ENCODE peak calls at places on chromosomes 2 and 18, in eight cellular contexts. I is HCT116, V is ovary, U is IMR-90, L is body of pancreas, Y is tibial nerve, H is transverse colon, S is heart left ventricle. J is an unnamed sample.

GRCh38 chr2:173964565-173965371 is 405 bp downstream of the SP3 start:
- DNase-seq in U (peak; percentile 83), V (peak; percentile 92), S (peak; percentile 92), Y (peak; percentile 81), L (peak; percentile 89), H (peak; percentile 89), I (no peak), J (peak; percentile 90)

GRCh38 chr2:66445076-66445724 is 10.3 kb downstream of the MEIS1 start:
- DNase-seq in L (peak; percentile 60), S (peak; percentile 50), H (no peak), Y (no peak), I (no peak), U (no peak), V (peak; percentile 45), J (no peak)

GRCh38 chr2:113966832-113967231 is 76.9 kb downstream of the ACTR3 start:
- DNase-seq in S (no peak), I (no peak), U (peak; percentile 50), L (no peak), H (no peak), V (no peak), Y (no peak), J (no peak)

GRCh38 chr2:47512581-47513083 is 109.7 kb downstream of the MSH2 start:
- DNase-seq in U (peak; percentile 64), H (no peak), Y (no peak), V (no peak), L (no peak), I (peak; percentile 52), S (no peak), J (no peak)

GRCh38 chr2:233247744-233248143 is 3.7 kb upstream of the ATG16L1 start:
- DNase-seq in Y (no peak), H (no peak), I (peak; percentile 97), V (no peak), S (no peak), U (peak; percentile 34), L (no peak), J (no peak)

GRCh38 chr2:231355802-231356473 is 39.6 kb upstream of the B3GNT7 start:
- DNase-seq in V (peak; percentile 47), U (no peak), Y (no peak), I (no peak), L (no peak), H (no peak), S (peak; percentile 59), J (no peak)

GRCh38 chr2:39787950-39788349 is 8.9 kb upstream of the THUMPD2 start:
- DNase-seq in H (no peak), V (no peak), U (peak; percentile 43), S (no peak), Y (no peak), I (no peak), L (no peak), J (no peak)

GRCh38 chr2:94979406-94980375 is 45.8 kb upstream of the MAL start:
- DNase-seq in H (no peak), I (no peak), Y (no peak), V (no peak), U (no peak), L (no peak), S (no peak), J (no peak)

GRCh38 chr2:96074156-96074555 is 39.4 kb upstream of the GPAT2 start:
- DNase-seq in V (no peak), Y (peak; percentile 1), I (no peak), S (no peak), U (no peak), L (no peak), H (no peak), J (no peak)

GRCh38 chr2:121529439-121530209 is 1.1 kb upstream of the RNU4ATAC start:
- DNase-seq in L (peak; percentile 63), V (peak; percentile 85), I (no peak), S (peak; percentile 79), U (peak; percentile 40), H (peak; percentile 55), Y (no peak), J (peak; percentile 75)

GRCh38 chr2:7013761-7014160 is 96.5 kb downstream of the RNF144A start:
- DNase-seq in L (no peak), Y (no peak), H (no peak), I (no peak), V (no peak), S (no peak), U (no peak), J (no peak)

GRCh38 chr2:208142925-208143799 is 2.8 kb downstream of the CRYGB start:
- DNase-seq in Y (no peak), S (no peak), I (no peak), H (no peak), L (no peak), U (no peak), V (no peak), J (no peak)

GRCh38 chr2:39649491-39649890 is 16.2 kb upstream of the TMEM178A start:
- DNase-seq in H (no peak), Y (no peak), L (no peak), U (no peak), I (no peak), V (no peak), S (no peak), J (peak; percentile 61)

GRCh38 chr18:79823120-79823519 is 25.4 kb downstream of the KCNG2 start:
- DNase-seq in S (no peak), V (no peak), I (no peak), Y (no peak), U (no peak), H (no peak), L (no peak), J (no peak)

GRCh38 chr2:129906861-129907235 is 72.6 kb upstream of the RAB6C start:
- DNase-seq in H (no peak), L (no peak), Y (no peak), S (no peak), I (no peak), V (no peak), U (no peak), J (no peak)

GRCh38 chr18:79786304-79786703 is 11.4 kb upstream of the KCNG2 start:
- DNase-seq in H (no peak), V (no peak), L (no peak), U (no peak), I (no peak), Y (no peak), S (peak; percentile 10), J (no peak)

GRCh38 chr2:71500426-71501079 is 47.2 kb downstream of the DYSF start:
- DNase-seq in S (peak; percentile 65), L (no peak), V (no peak), U (no peak), Y (no peak), H (no peak), I (no peak), J (no peak)

GRCh38 chr2:2871480-2872308 is 505.9 kb downstream of the EIPR1 start:
- DNase-seq in V (no peak), I (no peak), U (no peak), S (no peak), L (no peak), H (no peak), Y (no peak), J (no peak)

GRCh38 chr18:43692291-43692690 is 415.0 kb upstream of the SYT4 start:
- DNase-seq in U (peak; percentile 55), I (no peak), Y (no peak), L (no peak), S (no peak), V (no peak), H (no peak), J (no peak)

GRCh38 chr18:54392621-54393023 is 34.9 kb downstream of the C18orf54 start:
- DNase-seq in S (no peak), V (no peak), L (no peak), U (peak; percentile 63), H (no peak), I (peak; percentile 68), Y (no peak), J (no peak)

GRCh38 chr2:43417296-43417695 is 178.5 kb downstream of the THADA start:
- DNase-seq in V (no peak), L (no peak), H (no peak), Y (no peak), S (no peak), U (no peak), I (no peak), J (no peak)
- H3K4me1 ChIP-seq in V (peaks cover 7% of the 10 kb centered on the region), L (peaks cover 12% of the 10 kb centered on the region), H (no peaks in the 10 kb centered on the region), Y (peaks cover 36% of the 10 kb centered on the region), S (peaks cover 47% of the 10 kb centered on the region), U (no peaks in the 10 kb centered on the region), I (peaks cover 43% of the 10 kb centered on the region), J (peaks cover 88% of the 10 kb centered on the region)

DNA sequence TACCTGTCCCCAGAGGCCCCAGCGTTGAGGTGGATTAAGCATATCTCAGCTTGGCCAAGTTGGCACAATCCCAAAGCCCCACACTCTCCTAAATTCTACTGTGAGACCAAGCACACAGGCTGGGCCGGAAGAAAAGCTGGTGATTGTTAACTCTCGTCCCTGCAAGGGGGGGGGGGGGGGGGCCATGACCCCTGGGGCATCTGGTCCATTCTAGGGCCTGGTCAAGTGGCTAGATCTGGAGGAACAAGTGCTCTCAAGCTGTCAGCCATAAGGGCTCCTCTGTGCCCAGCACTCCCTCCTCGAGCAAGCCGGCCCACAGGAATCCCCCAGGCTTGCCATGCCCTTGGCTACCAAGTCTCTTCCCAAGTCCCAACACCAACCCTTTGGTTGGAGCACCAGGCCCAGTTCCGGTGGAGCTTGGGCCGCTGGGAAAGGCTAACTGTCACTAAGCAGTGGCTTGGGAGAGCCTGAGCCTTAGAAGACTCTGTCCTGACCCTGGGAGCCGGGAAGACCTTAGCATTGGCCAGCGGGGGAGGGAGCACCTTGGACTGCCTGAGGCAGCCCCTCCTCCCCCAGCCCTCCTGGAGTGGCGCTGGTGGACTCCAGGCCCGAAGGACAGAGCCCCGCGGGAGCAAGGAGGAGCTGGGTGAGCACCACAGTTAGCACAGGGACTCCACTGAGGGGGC is 62.4 kb upstream of the POMC start:
- DNase-seq in Y (no peak), L (peak; percentile 40), I (no peak), H (no peak), V (no peak), U (no peak), S (no peak), J (peak; percentile 37)
- TF ChIP-seq POLR2A in Y (no peak), L (peak; percentile 9), I (no peak), H (no peak), V (no peak), U (no peak), S (no peak), J (no peak)

GRCh38 chr2:11458753-11459152 is 7.2 kb downstream of the E2F6 start:
- DNase-seq in V (no peak), S (no peak), I (no peak), U (no peak), L (no peak), H (no peak), Y (no peak), J (no peak)

GRCh38 chr2:11454824-11455223 is 11.1 kb downstream of the E2F6 start:
- DNase-seq in I (no peak), L (no peak), Y (no peak), V (no peak), S (no peak), H (no peak), U (no peak), J (no peak)

GRCh38 chr2:11456251-11456650 is 9.7 kb downstream of the E2F6 start:
- DNase-seq in V (no peak), I (no peak), L (no peak), U (no peak), Y (no peak), S (no peak), H (no peak), J (no peak)

GRCh38 chr2:11459816-11460215 is 6.1 kb downstream of the E2F6 start:
- DNase-seq in L (no peak), V (no peak), Y (no peak), H (no peak), I (no peak), S (no peak), U (no peak), J (no peak)

GRCh38 chr2:11457935-11458334 is 8.0 kb downstream of the E2F6 start:
- DNase-seq in V (no peak), L (no peak), Y (no peak), I (no peak), H (no peak), S (no peak), U (no peak), J (no peak)
- H3K4me3 ChIP-seq in V (no peak overlapping the region), L (no peak overlapping the region), Y (no peak overlapping the region), I (no peak overlapping the region), H (no peak overlapping the region), S (no peak overlapping the region), U (no peak overlapping the region), J (no peak overlapping the region)

GRCh38 chr2:187826023-187826422 is 271.8 kb upstream of the TFPI start:
- DNase-seq in S (no peak), V (no peak), H (no peak), I (no peak), U (no peak), L (no peak), Y (no peak), J (peak; percentile 17)
- H3K4me1 ChIP-seq in S (no peaks in the 10 kb centered on the region), V (no peaks in the 10 kb centered on the region), H (no peaks in the 10 kb centered on the region), I (no peaks in the 10 kb centered on the region), U (no peaks in the 10 kb centered on the region), L (no peaks in the 10 kb centered on the region), Y (no peaks in the 10 kb centered on the region), J (no peaks in the 10 kb centered on the region)

J was measured in thyroid gland.